ENCODE peak calls at places on chromosome X, in four cellular contexts. X is AG20443; Y is activated T-helper 9 cell treated with anti-CD3 and anti-CD28 coated beads, Interleukin-2, amount 50 U/mL, for 16 hours; P is mesenchymal stem cell. D is an unnamed sample.

GRCh38 chrX:11341274-11342256 is 48.4 kb downstream of the AMELX start:
- DNase-seq in X (peak), Y (no peak), P (peak), D (peak)

GRCh38 chrX:45952030-45952429 is 593.2 kb downstream of the ZNF674 start:
- DNase-seq in X (no peak), Y (no peak), P (no peak), D (no peak)

GRCh38 chrX:47144626-47145407 is at the start of the genes NDUFB11 and RBM10:
- DNase-seq in X (peak), Y (peak), P (peak), D (peak)

GRCh38 chrX:151722241-151722846 is 6.5 kb downstream of the FATE1 start:
- DNase-seq in X (peak), Y (no peak), P (no peak), D (no peak)

GRCh38 chrX:84724576-84724975 is 222.3 kb upstream of the HDX start:
- DNase-seq in X (no peak), Y (no peak), P (no peak), D (no peak)

GRCh38 chrX:150007356-150007755 is 69.1 kb upstream of the EOLA2 start:
- DNase-seq in X (no peak), Y (no peak), P (peak), D (no peak)

GRCh38 chrX:119055650-119056049 is 17.1 kb upstream of the CT47C1 start:
- DNase-seq in X (no peak), Y (no peak), P (no peak), D (no peak)

GRCh38 chrX:71606536-71607216 is 11.6 kb downstream of the CXCR3 start:
- DNase-seq in X (no peak), Y (no peak), P (no peak), D (no peak)

GRCh38 chrX:43956034-43956433 is 17.2 kb downstream of the NDP start:
- DNase-seq in X (no peak), Y (no peak), P (no peak), D (no peak)

GRCh38 chrX:134537179-134537945 is 77.4 kb downstream of the HPRT1 start:
- DNase-seq in X (peak), Y (no peak), P (peak), D (peak)

GRCh38 chrX:103629295-103630170 is 758 bp downstream of the TCEAL1 start:
- DNase-seq in X (peak), Y (peak), P (peak), D (peak)

GRCh38 chrX:6959006-6959405 is 188.5 kb upstream of the STS start:
- DNase-seq in X (no peak), Y (no peak), P (no peak), D (no peak)